ENCODE peak calls at places on chromosomes 6 and 20, in six cellular contexts. One of them, this sample, is unnamed.

GRCh38 chr6:119628691-119629621 is 279.4 kb upstream of the MAN1A1 start:
- DNase-seq in left ventricle myocardium inferior: no peak
- DNase-seq in cardiac muscle cell: no peak
- DNase-seq in mammary epithelial cell: no peak
- DNase-seq in stomach: no peak
- DNase-seq in MM.1S: no peak
- DNase-seq in this sample: no peak

GRCh38 chr6:32944265-32944664 is 3.4 kb upstream of the HLA-DMB start:
- DNase-seq in left ventricle myocardium inferior: no peak
- DNase-seq in mammary epithelial cell: no peak
- DNase-seq in cardiac muscle cell: no peak
- DNase-seq in stomach: peak; percentile 45
- DNase-seq in MM.1S: peak; percentile 80
- DNase-seq in this sample: no peak

GRCh38 chr6:95819939-95820338 is 195.8 kb upstream of the FUT9 start:
- DNase-seq in MM.1S: no peak
- DNase-seq in stomach: no peak
- DNase-seq in cardiac muscle cell: no peak
- DNase-seq in mammary epithelial cell: no peak
- DNase-seq in left ventricle myocardium inferior: no peak
- DNase-seq in this sample: no peak

GRCh38 chr20:61797200-61797599 is 268.5 kb downstream of the TAF4 start:
- DNase-seq in MM.1S: no peak
- DNase-seq in cardiac muscle cell: no peak
- DNase-seq in mammary epithelial cell: no peak
- DNase-seq in stomach: no peak
- DNase-seq in left ventricle myocardium inferior: no peak
- DNase-seq in this sample: no peak

GRCh38 chr6:7129360-7129759 is 21.6 kb downstream of the RREB1 start:
- DNase-seq in mammary epithelial cell: no peak
- DNase-seq in stomach: no peak
- DNase-seq in cardiac muscle cell: no peak
- DNase-seq in left ventricle myocardium inferior: no peak
- DNase-seq in MM.1S: no peak
- DNase-seq in this sample: no peak

GRCh38 chr20:15703171-15703911 is 869.9 kb downstream of the KIF16B start:
- DNase-seq in mammary epithelial cell: peak; percentile 96
- DNase-seq in MM.1S: no peak
- DNase-seq in cardiac muscle cell: no peak
- DNase-seq in left ventricle myocardium inferior: no peak
- DNase-seq in stomach: no peak
- DNase-seq in this sample: peak; percentile 89

GRCh38 chr6:15048367-15048766 is 197.5 kb upstream of the JARID2 start:
- DNase-seq in left ventricle myocardium inferior: no peak
- DNase-seq in mammary epithelial cell: no peak
- DNase-seq in stomach: no peak
- DNase-seq in cardiac muscle cell: no peak
- DNase-seq in MM.1S: no peak
- DNase-seq in this sample: no peak

GRCh38 chr20:13554076-13554475 is 84.7 kb downstream of the TASP1 start:
- DNase-seq in stomach: no peak
- DNase-seq in MM.1S: no peak
- DNase-seq in mammary epithelial cell: no peak
- DNase-seq in cardiac muscle cell: no peak
- DNase-seq in left ventricle myocardium inferior: no peak
- DNase-seq in this sample: no peak

GRCh38 chr20:3239026-3239866 is at the start of gene SLC4A11:
- DNase-seq in left ventricle myocardium inferior: peak; percentile 71
- DNase-seq in MM.1S: peak; percentile 37
- DNase-seq in stomach: peak; percentile 80
- DNase-seq in cardiac muscle cell: peak; percentile 51
- DNase-seq in mammary epithelial cell: peak; percentile 87
- DNase-seq in this sample: no peak

GRCh38 chr6:150417899-150418824 is 49.4 kb downstream of the IYD start:
- DNase-seq in cardiac muscle cell: peak; percentile 80
- DNase-seq in left ventricle myocardium inferior: no peak
- DNase-seq in stomach: no peak
- DNase-seq in MM.1S: peak; percentile 67
- DNase-seq in mammary epithelial cell: peak; percentile 79
- DNase-seq in this sample: peak; percentile 69

GRCh38 chr6:140744648-140745320 is 1370.3 kb upstream of the CITED2 start:
- DNase-seq in MM.1S: peak; percentile 91
- DNase-seq in stomach: peak; percentile 29
- DNase-seq in left ventricle myocardium inferior: no peak
- DNase-seq in cardiac muscle cell: no peak
- DNase-seq in mammary epithelial cell: peak; percentile 71
- DNase-seq in this sample: peak; percentile 65

GRCh38 chr6:111899531-111899930 is 26.3 kb upstream of the FYN start:
- DNase-seq in MM.1S: no peak
- DNase-seq in mammary epithelial cell: no peak
- DNase-seq in stomach: no peak
- DNase-seq in cardiac muscle cell: no peak
- DNase-seq in left ventricle myocardium inferior: no peak
- DNase-seq in this sample: peak; percentile 27

GRCh38 chr6:75205776-75206334 is at the start of gene COL12A1:
- DNase-seq in MM.1S: no peak
- DNase-seq in mammary epithelial cell: peak; percentile 98
- DNase-seq in cardiac muscle cell: peak; percentile 71
- DNase-seq in stomach: peak; percentile 80
- DNase-seq in left ventricle myocardium inferior: peak; percentile 91
- DNase-seq in this sample: peak; percentile 98

GRCh38 chr6:75203721-75204120 is 2.1 kb downstream of the COL12A1 start:
- DNase-seq in mammary epithelial cell: no peak
- DNase-seq in cardiac muscle cell: no peak
- DNase-seq in stomach: no peak
- DNase-seq in left ventricle myocardium inferior: no peak
- DNase-seq in MM.1S: no peak
- DNase-seq in this sample: no peak

GRCh38 chr6:75204959-75205775 is 686 bp downstream of the COL12A1 start:
- DNase-seq in stomach: no peak
- DNase-seq in mammary epithelial cell: peak; percentile 54
- DNase-seq in left ventricle myocardium inferior: no peak
- DNase-seq in MM.1S: peak; percentile 39
- DNase-seq in cardiac muscle cell: peak; percentile 38
- DNase-seq in this sample: peak; percentile 84

GRCh38 chr6:75202676-75203131 is 3.1 kb downstream of the COL12A1 start:
- DNase-seq in MM.1S: no peak
- DNase-seq in mammary epithelial cell: peak; percentile 86
- DNase-seq in left ventricle myocardium inferior: no peak
- DNase-seq in stomach: no peak
- DNase-seq in cardiac muscle cell: no peak
- DNase-seq in this sample: no peak

DNA sequence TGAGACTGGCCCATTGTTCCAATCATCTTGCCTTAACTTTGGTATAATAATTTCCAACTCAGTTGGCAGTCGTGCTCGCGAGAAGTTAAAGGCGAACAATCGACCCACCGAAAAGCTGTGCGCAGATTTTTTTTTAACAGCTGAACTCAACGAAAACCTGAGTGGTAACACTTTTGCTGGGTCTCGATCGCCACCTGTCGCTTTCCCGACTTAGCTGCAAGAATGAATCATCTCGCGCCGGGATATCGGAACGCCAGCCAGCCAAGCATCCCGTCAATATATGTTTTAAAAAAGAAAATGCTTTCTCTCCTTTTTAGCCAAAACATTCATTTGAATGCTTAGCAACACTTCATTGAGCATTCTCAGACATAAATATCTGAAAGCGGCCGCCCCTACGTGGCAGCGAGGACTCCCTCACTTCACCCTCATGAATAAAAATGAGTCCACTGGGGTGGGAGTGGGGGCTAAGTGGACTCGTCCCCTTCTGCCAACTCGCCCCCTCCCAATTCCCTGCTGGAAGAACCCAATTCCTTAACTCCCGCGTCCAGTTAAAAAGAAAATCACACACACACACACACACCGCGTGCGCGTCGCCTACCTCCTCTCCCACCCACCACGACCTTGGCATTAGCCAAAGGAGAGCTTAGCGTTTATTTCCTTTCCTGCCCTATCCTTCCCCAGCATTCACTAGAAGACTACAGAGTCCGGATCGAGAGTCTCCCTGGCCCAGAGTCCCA is 1.5 kb downstream of the COL12A1 start:
- DNase-seq in left ventricle myocardium inferior: peak; percentile 73
- DNase-seq in MM.1S: peak; percentile 63
- DNase-seq in stomach: peak; percentile 69
- DNase-seq in cardiac muscle cell: peak; percentile 83
- DNase-seq in mammary epithelial cell: peak; percentile 83
- DNase-seq in this sample: peak; percentile 91
- TF ChIP-seq CTCF in left ventricle myocardium inferior: peak; percentile 78
- TF ChIP-seq CTCF in MM.1S: peak; percentile 73
- TF ChIP-seq CTCF in stomach: no peak
- TF ChIP-seq CTCF in cardiac muscle cell: peak; percentile 82
- TF ChIP-seq CTCF in mammary epithelial cell: peak; percentile 79
- TF ChIP-seq CTCF in this sample: peak; percentile 87

GRCh38 chr6:100172322-100172713 is 178.3 kb upstream of the MCHR2 start:
- DNase-seq in stomach: no peak
- DNase-seq in cardiac muscle cell: no peak
- DNase-seq in mammary epithelial cell: no peak
- DNase-seq in left ventricle myocardium inferior: no peak
- DNase-seq in MM.1S: no peak
- DNase-seq in this sample: no peak
- H3K27ac ChIP-seq in stomach: no peak overlapping the region
- H3K27ac ChIP-seq in cardiac muscle cell: no peak overlapping the region
- H3K27ac ChIP-seq in mammary epithelial cell: no peak overlapping the region
- H3K27ac ChIP-seq in left ventricle myocardium inferior: no peak overlapping the region
- H3K27ac ChIP-seq in MM.1S: no peak overlapping the region
- H3K27ac ChIP-seq in this sample: no peak overlapping the region

DNA sequence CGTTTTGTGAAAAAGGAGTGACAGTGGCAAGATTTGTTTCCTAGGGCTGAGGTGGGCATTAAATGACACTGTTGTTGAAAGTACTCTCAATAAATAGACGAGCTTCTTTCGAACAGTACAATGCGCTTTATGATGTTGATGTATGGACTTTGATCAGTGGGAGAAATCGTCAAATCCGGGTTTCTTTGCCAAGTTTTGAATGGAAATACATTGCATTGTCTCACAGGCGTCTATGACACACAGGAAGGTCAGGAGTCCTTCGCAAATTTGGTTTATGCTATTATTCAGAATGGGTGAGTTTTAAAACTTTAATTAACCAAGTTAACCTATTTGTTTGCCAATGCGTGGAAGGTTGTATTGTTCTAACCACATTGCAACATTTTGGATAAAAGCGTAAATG is 547.3 kb upstream of the SLC35B3 start:
- DNase-seq in mammary epithelial cell: no peak
- DNase-seq in cardiac muscle cell: no peak
- DNase-seq in MM.1S: no peak
- DNase-seq in stomach: no peak
- DNase-seq in left ventricle myocardium inferior: no peak
- DNase-seq in this sample: no peak
- H3K4me3 ChIP-seq in mammary epithelial cell: no peak overlapping the region
- H3K4me3 ChIP-seq in cardiac muscle cell: no peak overlapping the region
- H3K4me3 ChIP-seq in MM.1S: no peak overlapping the region
- H3K4me3 ChIP-seq in stomach: peak overlapping the region; percentile 25
- H3K4me3 ChIP-seq in left ventricle myocardium inferior: no peak overlapping the region
- H3K4me3 ChIP-seq in this sample: peak overlapping the region; percentile 9

GRCh38 chr6:118252474-118252873 is 295.6 kb upstream of the PLN start:
- DNase-seq in cardiac muscle cell: no peak
- DNase-seq in stomach: no peak
- DNase-seq in left ventricle myocardium inferior: no peak
- DNase-seq in mammary epithelial cell: no peak
- DNase-seq in MM.1S: peak; percentile 43
- DNase-seq in this sample: no peak
- TF ChIP-seq CTCF in cardiac muscle cell: no peak
- TF ChIP-seq CTCF in stomach: no peak
- TF ChIP-seq CTCF in left ventricle myocardium inferior: no peak
- TF ChIP-seq CTCF in mammary epithelial cell: no peak
- TF ChIP-seq CTCF in MM.1S: peak; percentile 50
- TF ChIP-seq CTCF in this sample: no peak

DNA sequence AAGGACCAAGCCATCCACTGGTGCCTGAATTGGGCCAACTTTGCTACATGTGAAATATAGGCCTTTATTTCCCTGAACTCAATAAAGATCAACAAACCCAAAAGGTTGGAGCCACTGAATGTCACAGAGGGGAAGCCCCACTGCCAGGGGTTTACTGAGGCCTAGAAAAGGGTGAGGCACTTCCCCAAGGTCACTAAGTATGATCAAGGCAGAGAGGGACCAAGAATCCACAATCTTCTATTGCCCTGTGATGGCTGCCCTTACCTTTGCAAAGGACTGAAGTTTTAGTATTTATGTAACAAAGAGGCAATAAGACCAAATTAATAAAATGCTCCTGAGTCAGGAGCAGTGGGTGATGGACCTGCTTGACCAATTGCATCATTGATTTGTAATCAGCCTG is 18.0 kb downstream of the TREM1 start:
- DNase-seq in cardiac muscle cell: no peak
- DNase-seq in mammary epithelial cell: no peak
- DNase-seq in stomach: no peak
- DNase-seq in left ventricle myocardium inferior: no peak
- DNase-seq in MM.1S: no peak
- DNase-seq in this sample: no peak
- H3K27ac ChIP-seq in cardiac muscle cell: no peak overlapping the region
- H3K27ac ChIP-seq in mammary epithelial cell: no peak overlapping the region
- H3K27ac ChIP-seq in stomach: no peak overlapping the region
- H3K27ac ChIP-seq in left ventricle myocardium inferior: no peak overlapping the region
- H3K27ac ChIP-seq in MM.1S: no peak overlapping the region
- H3K27ac ChIP-seq in this sample: no peak overlapping the region

GRCh38 chr20:60313609-60314008 is 355.4 kb downstream of the CDH26 start:
- DNase-seq in MM.1S: no peak
- DNase-seq in mammary epithelial cell: no peak
- DNase-seq in cardiac muscle cell: no peak
- DNase-seq in left ventricle myocardium inferior: no peak
- DNase-seq in stomach: no peak
- DNase-seq in this sample: no peak
- H3K4me3 ChIP-seq in MM.1S: no peak overlapping the region
- H3K4me3 ChIP-seq in mammary epithelial cell: no peak overlapping the region
- H3K4me3 ChIP-seq in cardiac muscle cell: no peak overlapping the region
- H3K4me3 ChIP-seq in left ventricle myocardium inferior: no peak overlapping the region
- H3K4me3 ChIP-seq in stomach: no peak overlapping the region
- H3K4me3 ChIP-seq in this sample: no peak overlapping the region

GRCh38 chr6:113539202-113539601 is 317.9 kb upstream of the MARCKS start:
- DNase-seq in left ventricle myocardium inferior: no peak
- DNase-seq in mammary epithelial cell: no peak
- DNase-seq in MM.1S: no peak
- DNase-seq in stomach: no peak
- DNase-seq in cardiac muscle cell: no peak
- DNase-seq in this sample: no peak

GRCh38 chr6:113540491-113540890 is 316.7 kb upstream of the MARCKS start:
- DNase-seq in cardiac muscle cell: no peak
- DNase-seq in stomach: no peak
- DNase-seq in mammary epithelial cell: no peak
- DNase-seq in MM.1S: no peak
- DNase-seq in left ventricle myocardium inferior: no peak
- DNase-seq in this sample: no peak
- TF ChIP-seq CTCF in cardiac muscle cell: no peak
- TF ChIP-seq CTCF in stomach: no peak
- TF ChIP-seq CTCF in mammary epithelial cell: no peak
- TF ChIP-seq CTCF in MM.1S: no peak
- TF ChIP-seq CTCF in left ventricle myocardium inferior: no peak
- TF ChIP-seq CTCF in this sample: no peak

This sample was measured in brain microvascular endothelial cell.